ENCODE peak calls at places on chromosomes 7 and 10, in nine cellular contexts. P is CD8-positive, alpha-beta T cell; Y is A549; T is spleen; Z is ovary; G is esophagus squamous epithelium; W is Karpas-422; Q is transverse colon; U is adrenal gland. V is an unnamed sample.

GRCh38 chr10:60140681-60141632 is 234.6 kb upstream of the CCDC6 start:
- DNase-seq in G (no peak), W (no peak), U (peak; percentile 57), Y (no peak), P (no peak), Z (peak; percentile 42), Q (peak; percentile 70), T (no peak), V (no peak)

GRCh38 chr10:43929122-43929521 is 280.4 kb upstream of the ZNF32 start:
- DNase-seq in Z (no peak), Y (no peak), W (no peak), P (no peak), T (no peak), U (no peak), Q (no peak), G (no peak), V (no peak)

GRCh38 chr10:35386594-35387174 is 50.4 kb downstream of the CCNY start:
- DNase-seq in T (no peak), P (peak; percentile 13), G (no peak), Y (no peak), U (peak; percentile 63), W (no peak), Q (no peak), Z (no peak), V (no peak)

GRCh38 chr10:77398558-77398957 is 239.1 kb downstream of the KCNMA1 start:
- DNase-seq in U (no peak), Q (no peak), Z (no peak), T (no peak), W (no peak), P (no peak), Y (no peak), G (no peak), V (no peak)

GRCh38 chr10:110269641-110270318 is 34.9 kb downstream of the SMNDC1 start:
- DNase-seq in Y (no peak), Z (no peak), P (no peak), U (no peak), G (no peak), W (no peak), Q (peak; percentile 17), T (no peak), V (no peak)

GRCh38 chr7:7228472-7228871 is 46.1 kb downstream of the C1GALT1 start:
- DNase-seq in T (no peak), G (no peak), Y (no peak), Q (no peak), W (no peak), U (no peak), Z (no peak), P (no peak), V (no peak)

GRCh38 chr10:98269435-98269912 is 1.5 kb upstream of the LOXL4 start:
- DNase-seq in G (no peak), Y (peak; percentile 70), Z (peak; percentile 78), W (no peak), P (no peak), Q (peak; percentile 44), U (peak; percentile 91), T (no peak), V (no peak)

GRCh38 chr7:74051629-74052410 is 23.8 kb downstream of the ELN start:
- DNase-seq in Q (peak; percentile 64), G (no peak), U (no peak), P (no peak), T (peak; percentile 63), Z (no peak), Y (peak; percentile 52), W (peak; percentile 78), V (no peak)

GRCh38 chr7:73742753-73743641 is 4.4 kb upstream of the ABHD11 start:
- DNase-seq in Q (peak; percentile 97), Y (no peak), G (no peak), W (no peak), P (no peak), Z (peak; percentile 48), T (peak; percentile 81), U (peak; percentile 70), V (no peak)

GRCh38 chr10:72702868-72703581 is 11.1 kb downstream of the MCU start:
- DNase-seq in W (no peak), P (no peak), Y (no peak), Q (no peak), T (no peak), Z (no peak), G (no peak), U (no peak), V (no peak)

GRCh38 chr10:28328346-28328745 is 25.5 kb upstream of the MPP7 start:
- DNase-seq in P (no peak), Y (no peak), T (no peak), Z (no peak), Q (no peak), U (no peak), W (no peak), G (no peak), V (no peak)

GRCh38 chr7:3157541-3158287 is 114.0 kb upstream of the CARD11 start:
- DNase-seq in P (no peak), T (peak; percentile 71), W (no peak), Q (no peak), G (no peak), U (no peak), Y (no peak), Z (no peak), V (no peak)

GRCh38 chr10:6052247-6053221 is 9.6 kb downstream of the IL2RA start:
- DNase-seq in W (no peak), Y (no peak), T (peak; percentile 83), Z (no peak), P (peak; percentile 80), G (no peak), U (peak; percentile 48), Q (peak; percentile 52), V (no peak)

GRCh38 chr7:107981466-107981865 is 21.5 kb downstream of the LAMB1 start:
- DNase-seq in W (no peak), P (no peak), T (no peak), Y (no peak), G (no peak), U (no peak), Z (no peak), Q (no peak), V (no peak)

GRCh38 chr7:106865130-106866115 is at the start of gene PIK3CG:
- DNase-seq in Z (no peak), G (no peak), Q (no peak), U (no peak), T (no peak), P (peak; percentile 53), W (peak; percentile 94), Y (no peak), V (no peak)

GRCh38 chr10:131805696-131806095 is 95.1 kb upstream of the PPP2R2D start:
- DNase-seq in G (no peak), Z (no peak), Q (no peak), Y (no peak), W (no peak), P (no peak), U (peak; percentile 30), T (no peak), V (no peak)

GRCh38 chr10:116891208-116891607 is 41.9 kb downstream of the ENO4 start:
- DNase-seq in Q (peak; percentile 67), W (no peak), G (no peak), Y (no peak), P (no peak), U (peak; percentile 57), Z (no peak), T (no peak), V (peak; percentile 82)

GRCh38 chr10:61967298-61967697 is 65.8 kb downstream of the ARID5B start:
- DNase-seq in U (no peak), Q (no peak), Y (no peak), P (no peak), T (no peak), W (no peak), Z (no peak), G (no peak), V (no peak)
- H3K4me1 ChIP-seq in U (peaks cover 9% of the 10 kb centered on the region), Q (peaks cover 24% of the 10 kb centered on the region), Y (peaks cover 23% of the 10 kb centered on the region), P (no peaks in the 10 kb centered on the region), T (peaks cover 62% of the 10 kb centered on the region), W (no peaks in the 10 kb centered on the region), Z (peaks cover 3% of the 10 kb centered on the region), G (peaks cover 25% of the 10 kb centered on the region), V (peaks cover 3% of the 10 kb centered on the region)

DNA sequence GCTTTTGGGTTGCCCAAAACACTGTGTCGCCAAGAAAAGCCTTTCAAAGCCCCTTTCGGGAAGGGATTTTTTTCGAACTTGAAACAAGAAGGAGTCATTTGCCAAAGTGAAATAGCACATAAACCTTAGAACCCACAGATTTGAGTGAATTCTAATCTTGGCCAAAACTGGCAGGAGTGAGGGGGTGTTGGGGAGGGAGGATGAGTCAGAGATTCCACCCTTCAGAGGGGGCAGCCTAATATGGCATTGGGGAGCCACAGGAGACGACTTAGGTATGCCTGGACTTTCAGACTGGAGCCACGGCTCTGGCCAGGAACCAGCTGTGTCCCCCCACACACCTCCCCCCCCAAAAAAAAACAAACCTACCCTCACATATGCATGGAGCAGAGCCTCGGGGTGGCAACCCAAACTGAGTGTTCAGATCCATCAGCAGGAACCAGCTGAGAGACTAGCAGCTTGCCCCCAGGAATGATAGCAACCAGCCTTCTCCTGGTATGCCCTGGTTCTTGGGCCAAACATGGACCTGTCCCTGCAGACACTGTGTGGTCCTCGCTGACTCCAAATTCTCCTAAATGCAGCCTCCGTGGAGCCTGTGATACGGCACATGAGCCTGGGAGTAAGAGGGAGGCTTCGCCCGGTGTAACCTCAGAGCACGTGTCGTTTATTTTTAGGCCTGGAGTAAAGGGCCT is 138.3 kb downstream of the FGFR2 start:
- DNase-seq in Z (no peak), Q (no peak), U (no peak), P (no peak), G (no peak), T (no peak), W (no peak), Y (no peak), V (no peak)
- H3K27ac ChIP-seq in Z (no peak overlapping the region), Q (peak overlapping the region; percentile 63), U (no peak overlapping the region), P (no peak overlapping the region), G (peak overlapping the region; percentile 38), T (no peak overlapping the region), W (no peak overlapping the region), Y (no peak overlapping the region), V (no peak overlapping the region)

GRCh38 chr7:121030308-121030707 is 41.8 kb downstream of the CPED1 start:
- DNase-seq in G (no peak), Y (no peak), U (no peak), T (no peak), W (no peak), Z (no peak), Q (no peak), P (no peak), V (no peak)
- H3K4me3 ChIP-seq in G (no peak overlapping the region), Y (no peak overlapping the region), U (no peak overlapping the region), T (no peak overlapping the region), W (no peak overlapping the region), Z (no peak overlapping the region), Q (no peak overlapping the region), P (no peak overlapping the region), V (no peak overlapping the region)

GRCh38 chr10:86953747-86954680 is 3.4 kb downstream of the MMRN2 start:
- DNase-seq in U (peak; percentile 92), G (no peak), W (no peak), Y (no peak), P (no peak), T (peak; percentile 82), Q (no peak), Z (peak; percentile 89), V (peak; percentile 34)

GRCh38 chr10:86954681-86955500 is 2.5 kb downstream of the MMRN2 start:
- DNase-seq in W (no peak), T (peak; percentile 66), U (no peak), G (no peak), Z (no peak), P (no peak), Y (no peak), Q (no peak), V (peak; percentile 47)

GRCh38 chr10:86956195-86956840 is 1.1 kb downstream of the MMRN2 start:
- DNase-seq in G (no peak), T (peak; percentile 62), U (no peak), W (no peak), Q (no peak), Z (no peak), Y (no peak), P (no peak), V (no peak)

GRCh38 chr10:86956841-86957448 is 470 bp downstream of the MMRN2 start:
- DNase-seq in P (no peak), Z (no peak), Y (no peak), U (no peak), G (no peak), W (no peak), T (no peak), Q (no peak), V (no peak)

GRCh38 chr10:86955501-86956194 is 1.8 kb downstream of the MMRN2 start:
- DNase-seq in P (no peak), Z (no peak), W (no peak), Y (no peak), G (no peak), Q (no peak), T (peak; percentile 82), U (peak; percentile 64), V (peak; percentile 26)
- H3K4me1 ChIP-seq in P (peaks cover 8% of the 10 kb centered on the region), Z (peaks cover 42% of the 10 kb centered on the region), W (no peaks in the 10 kb centered on the region), Y (peaks cover 46% of the 10 kb centered on the region), G (peaks cover 88% of the 10 kb centered on the region), Q (peaks cover 21% of the 10 kb centered on the region), T (peaks cover 60% of the 10 kb centered on the region), U (peaks cover 49% of the 10 kb centered on the region), V (peaks cover 17% of the 10 kb centered on the region)

V was measured in RWPE2.